ENCODE peak calls at places on chromosome 2, in nine cellular contexts. Q is kidney epithelial cell; C is stromal cell of bone marrow; R is CD14-positive monocyte; Z is choroid plexus epithelial cell; F is effector memory CD8-positive, alpha-beta T cell; S is NCI-H460; Y is stimulated activated CD4-positive, alpha-beta T cell treated with anti-CD3 and anti-CD28 coated beads, Interleukin-2, amount 100 ng/mL, for 24 hours; G is fibroblast of mammary gland. X is an unnamed sample.

GRCh38 chr2:179268277-179268935 is 3.8 kb upstream of the SESTD1 start:
- DNase-seq in Q (no peak), C (peak; percentile 46), R (peak; percentile 52), Z (peak; percentile 57), F (no peak), S (peak; percentile 54), Y (peak; percentile 22), G (peak; percentile 72), X (no peak)

GRCh38 chr2:151033454-151034248 is 228.0 kb downstream of the RBM43 start:
- DNase-seq in Q (no peak), C (no peak), R (no peak), Z (no peak), F (no peak), S (no peak), Y (no peak), G (no peak), X (no peak)

GRCh38 chr2:133171396-133172004 is 396.8 kb downstream of the NCKAP5 start:
- DNase-seq in Q (no peak), C (peak; percentile 47), R (no peak), Z (peak; percentile 81), F (no peak), S (peak; percentile 77), Y (no peak), G (peak; percentile 63), X (peak; percentile 22)

GRCh38 chr2:68379184-68379708 is 14.2 kb downstream of the PLEK start:
- DNase-seq in Q (no peak), C (no peak), R (no peak), Z (no peak), F (peak; percentile 45), S (no peak), Y (no peak), G (no peak), X (no peak)

GRCh38 chr2:119837350-119837749 is 77.6 kb downstream of the PTPN4 start:
- DNase-seq in Q (no peak), C (no peak), R (no peak), Z (no peak), F (no peak), S (no peak), Y (no peak), G (no peak), X (no peak)

GRCh38 chr2:145939949-145940348 is 1420.0 kb upstream of the ZEB2 start:
- DNase-seq in Q (no peak), C (no peak), R (no peak), Z (peak; percentile 3), F (no peak), S (no peak), Y (no peak), G (no peak), X (no peak)

GRCh38 chr2:11054783-11055751 is 100.2 kb upstream of the SLC66A3 start:
- DNase-seq in Q (no peak), C (no peak), R (no peak), Z (no peak), F (no peak), S (no peak), Y (no peak), G (no peak), X (no peak)

GRCh38 chr2:235989591-235989990 is 178.6 kb downstream of the GBX2 start:
- DNase-seq in Q (no peak), C (no peak), R (no peak), Z (no peak), F (no peak), S (no peak), Y (no peak), G (no peak), X (no peak)

GRCh38 chr2:239003933-239004636 is 156.2 kb downstream of the TWIST2 start:
- DNase-seq in Q (no peak), C (no peak), R (no peak), Z (no peak), F (no peak), S (no peak), Y (no peak), G (no peak), X (no peak)

GRCh38 chr2:100906131-100906530 is 86.2 kb downstream of the NPAS2 start:
- DNase-seq in Q (no peak), C (no peak), R (no peak), Z (no peak), F (no peak), S (no peak), Y (no peak), G (no peak), X (no peak)

GRCh38 chr2:216555274-216555673 is 56.6 kb downstream of the RPL37A start:
- DNase-seq in Q (no peak), C (no peak), R (peak; percentile 48), Z (no peak), F (no peak), S (no peak), Y (no peak), G (no peak), X (no peak)

GRCh38 chr2:3108105-3108504 is 269.5 kb downstream of the EIPR1 start:
- DNase-seq in Q (no peak), C (no peak), R (no peak), Z (no peak), F (no peak), S (no peak), Y (no peak), G (no peak), X (no peak)

GRCh38 chr2:127001751-127002150 is 103.1 kb downstream of the TEX51 start:
- DNase-seq in Q (no peak), C (no peak), R (no peak), Z (no peak), F (no peak), S (no peak), Y (no peak), G (no peak), X (no peak)

GRCh38 chr2:19806591-19806990 is 95.2 kb downstream of the TTC32 start:
- DNase-seq in Q (no peak), C (no peak), R (no peak), Z (no peak), F (no peak), S (no peak), Y (no peak), G (no peak), X (no peak)

GRCh38 chr2:26612522-26613240 is 28.5 kb downstream of the CIB4 start:
- DNase-seq in Q (no peak), C (no peak), R (no peak), Z (no peak), F (no peak), S (no peak), Y (no peak), G (no peak), X (no peak)

GRCh38 chr2:15927546-15928218 is 12.7 kb upstream of the MYCN start:
- DNase-seq in Q (no peak), C (no peak), R (no peak), Z (no peak), F (no peak), S (no peak), Y (no peak), G (no peak), X (no peak)

GRCh38 chr2:202237787-202238233 is 587 bp downstream of the SUMO1 start:
- DNase-seq in Q (no peak), C (peak; percentile 29), R (no peak), Z (peak; percentile 57), F (no peak), S (no peak), Y (no peak), G (peak; percentile 48), X (no peak)

GRCh38 chr2:218383892-218384519 is 1.9 kb downstream of the SLC11A1 start:
- DNase-seq in Q (no peak), C (no peak), R (peak; percentile 71), Z (no peak), F (no peak), S (no peak), Y (no peak), G (no peak), X (no peak)

GRCh38 chr2:109448946-109449788 is 164.6 kb downstream of the SEPTIN10 start:
- DNase-seq in Q (no peak), C (no peak), R (no peak), Z (no peak), F (no peak), S (no peak), Y (no peak), G (peak; percentile 6), X (no peak)

GRCh38 chr2:201696151-201696659 is 2.2 kb downstream of the MPP4 start:
- DNase-seq in Q (peak; percentile 53), C (peak; percentile 93), R (no peak), Z (peak; percentile 73), F (no peak), S (peak; percentile 58), Y (no peak), G (peak; percentile 98), X (no peak)

GRCh38 chr2:61426267-61426897 is 44.5 kb downstream of the USP34 start:
- DNase-seq in Q (no peak), C (no peak), R (peak; percentile 69), Z (peak; percentile 53), F (peak; percentile 71), S (peak; percentile 53), Y (peak; percentile 75), G (peak; percentile 47), X (no peak)

GRCh38 chr2:237742614-237743013 is 56.0 kb upstream of the RBM44 start:
- DNase-seq in Q (no peak), C (no peak), R (no peak), Z (no peak), F (no peak), S (no peak), Y (no peak), G (no peak), X (no peak)

GRCh38 chr2:213234641-213235040 is 49.6 kb upstream of the SPAG16 start:
- DNase-seq in Q (no peak), C (no peak), R (no peak), Z (peak; percentile 74), F (no peak), S (no peak), Y (no peak), G (no peak), X (no peak)

GRCh38 chr2:206846331-206846730 is 80.9 kb downstream of the FASTKD2 start:
- DNase-seq in Q (no peak), C (no peak), R (no peak), Z (no peak), F (no peak), S (no peak), Y (no peak), G (no peak), X (no peak)

GRCh38 chr2:206984206-206984605 is 44.9 kb downstream of the CPO start:
- DNase-seq in Q (no peak), C (no peak), R (no peak), Z (peak; percentile 92), F (no peak), S (no peak), Y (no peak), G (peak; percentile 75), X (no peak)

GRCh38 chr2:226358688-226359087 is 440.9 kb downstream of the IRS1 start:
- DNase-seq in Q (no peak), C (no peak), R (no peak), Z (no peak), F (no peak), S (no peak), Y (no peak), G (no peak), X (no peak)

GRCh38 chr2:230658877-230659652 is 53.6 kb upstream of the CAB39 start:
- DNase-seq in Q (no peak), C (no peak), R (no peak), Z (no peak), F (peak; percentile 39), S (no peak), Y (peak; percentile 78), G (no peak), X (no peak)

GRCh38 chr2:150528861-150529801 is 41.7 kb upstream of the RND3 start:
- DNase-seq in Q (peak; percentile 73), C (peak; percentile 69), R (no peak), Z (peak; percentile 88), F (no peak), S (peak; percentile 22), Y (no peak), G (peak; percentile 73), X (peak; percentile 89)

GRCh38 chr2:196971574-196972279 is 45.2 kb upstream of the PGAP1 start:
- DNase-seq in Q (no peak), C (no peak), R (no peak), Z (no peak), F (no peak), S (no peak), Y (no peak), G (no peak), X (no peak)

GRCh38 chr2:229252280-229252679 is 18.8 kb downstream of the PID1 start:
- DNase-seq in Q (no peak), C (no peak), R (no peak), Z (no peak), F (no peak), S (no peak), Y (no peak), G (no peak), X (no peak)

GRCh38 chr2:190404487-190404886 is 3.7 kb upstream of the MFSD6 start:
- DNase-seq in Q (peak; percentile 28), C (no peak), R (no peak), Z (peak; percentile 28), F (no peak), S (peak; percentile 75), Y (peak; percentile 47), G (peak; percentile 48), X (peak; percentile 18)

X was measured in epithelial cell of proximal tubule.